ENCODE peak calls at places on chromosomes 7 and 10, in six cellular contexts. H, T, W, M, C and U are unnamed samples.

GRCh38 chr10:97002670-97003069 is 170.6 kb downstream of the LCOR start:
- DNase-seq in H (no peak), T (no peak), W (no peak), M (no peak), C (no peak), U (no peak)

GRCh38 chr10:86819567-86819966 is 63.1 kb downstream of the BMPR1A start:
- DNase-seq in H (no peak), T (no peak), W (peak; percentile 61), M (no peak), C (no peak), U (no peak)

GRCh38 chr7:107563761-107564552 is at the start of the genes COG5 and DUS4L:
- DNase-seq in H (peak; percentile 83), T (peak; percentile 88), W (peak; percentile 79), M (no peak), C (peak; percentile 89), U (peak; percentile 79)

GRCh38 chr10:71799112-71799511 is 25.8 kb upstream of the VSIR start:
- DNase-seq in H (no peak), T (no peak), W (no peak), M (no peak), C (no peak), U (no peak)

GRCh38 chr10:8325417-8325980 is 271.0 kb downstream of the GATA3 start:
- DNase-seq in H (no peak), T (no peak), W (no peak), M (no peak), C (no peak), U (no peak)

GRCh38 chr10:51327432-51327831 is 253.1 kb downstream of the PRKG1 start:
- DNase-seq in H (no peak), T (no peak), W (no peak), M (no peak), C (no peak), U (no peak)

GRCh38 chr10:24390746-24391145 is 181.8 kb downstream of the KIAA1217 start:
- DNase-seq in H (no peak), T (no peak), W (peak; percentile 25), M (no peak), C (no peak), U (no peak)

GRCh38 chr7:73899731-73900142 is 38.8 kb downstream of the TMEM270 start:
- DNase-seq in H (no peak), T (peak; percentile 39), W (peak; percentile 77), M (peak; percentile 81), C (peak; percentile 89), U (peak; percentile 54)

GRCh38 chr10:65040796-65041195 is 1519.6 kb downstream of the REEP3 start:
- DNase-seq in H (no peak), T (no peak), W (no peak), M (no peak), C (no peak), U (no peak)

GRCh38 chr10:129193148-129193547 is 273.9 kb upstream of the MGMT start:
- DNase-seq in H (no peak), T (no peak), W (no peak), M (no peak), C (peak; percentile 66), U (no peak)

GRCh38 chr10:62183442-62183841 is 85.2 kb downstream of the RTKN2 start:
- DNase-seq in H (peak; percentile 31), T (no peak), W (no peak), M (no peak), C (no peak), U (no peak)

DNA sequence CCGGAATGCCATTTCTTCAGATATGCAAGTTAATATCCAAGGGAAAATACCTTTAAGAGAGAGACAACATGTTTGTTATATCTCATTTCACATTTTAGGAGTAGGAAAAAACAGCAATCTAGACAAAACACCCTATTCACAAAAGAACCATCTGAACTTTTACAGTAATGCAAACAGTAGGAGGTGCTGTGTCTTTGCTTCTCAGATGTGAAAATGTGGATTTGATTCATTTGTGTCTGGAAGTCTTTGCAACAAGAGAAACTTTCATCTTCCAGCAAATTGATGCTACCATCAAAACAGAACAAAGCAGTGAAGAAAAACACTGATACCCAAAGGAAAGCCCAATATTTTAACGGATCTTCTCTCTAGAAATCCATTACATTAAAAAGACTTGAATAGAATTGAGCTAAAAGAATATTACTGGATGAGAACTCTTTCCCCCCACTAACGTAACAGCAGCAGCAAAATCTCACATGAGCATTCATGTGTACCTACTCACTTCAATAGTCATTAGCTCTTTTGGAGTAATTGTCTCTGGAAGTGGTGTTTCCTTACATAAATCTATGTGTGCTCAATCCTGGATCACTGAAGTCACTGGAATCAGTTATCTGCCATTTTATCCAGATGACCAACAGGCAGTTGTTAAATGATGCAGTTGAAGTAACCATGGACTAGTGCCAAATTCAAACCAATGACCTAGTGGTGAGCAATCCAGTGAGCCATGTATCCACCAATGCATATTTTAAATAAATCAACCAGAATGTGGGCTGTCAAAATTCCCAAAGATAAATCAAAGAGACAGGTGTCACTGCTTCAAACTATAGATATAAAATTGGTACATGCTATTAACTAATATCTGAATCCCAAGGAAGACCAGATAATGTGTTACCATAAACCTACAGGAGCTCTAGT is 1.8 kb downstream of the SEMA3C start:
- DNase-seq in H (peak; percentile 92), T (no peak), W (peak; percentile 89), M (no peak), C (no peak), U (peak; percentile 70)
- H3K27ac ChIP-seq in H (peak overlapping the region; percentile 97), T (peak overlapping the region; percentile 85), W (no peak overlapping the region), M (no peak overlapping the region), C (peak overlapping the region; percentile 86), U (no peak overlapping the region)

GRCh38 chr7:98135984-98136383 is 29.3 kb downstream of the LMTK2 start:
- DNase-seq in H (no peak), T (no peak), W (no peak), M (no peak), C (no peak), U (no peak)

GRCh38 chr7:98130959-98131358 is 24.3 kb downstream of the LMTK2 start:
- DNase-seq in H (no peak), T (no peak), W (no peak), M (no peak), C (no peak), U (no peak)

GRCh38 chr7:98134420-98134819 is 27.8 kb downstream of the LMTK2 start:
- DNase-seq in H (no peak), T (no peak), W (no peak), M (no peak), C (no peak), U (no peak)

GRCh38 chr7:98133621-98134266 is 27.1 kb downstream of the LMTK2 start:
- DNase-seq in H (peak; percentile 68), T (no peak), W (peak; percentile 4), M (no peak), C (no peak), U (peak; percentile 80)

GRCh38 chr7:98133181-98133580 is 26.5 kb downstream of the LMTK2 start:
- DNase-seq in H (peak; percentile 64), T (peak; percentile 22), W (no peak), M (no peak), C (no peak), U (no peak)
- H3K27ac ChIP-seq in H (peak overlapping the region; percentile 57), T (peak overlapping the region; percentile 83), W (no peak overlapping the region), M (no peak overlapping the region), C (no peak overlapping the region), U (no peak overlapping the region)

DNA sequence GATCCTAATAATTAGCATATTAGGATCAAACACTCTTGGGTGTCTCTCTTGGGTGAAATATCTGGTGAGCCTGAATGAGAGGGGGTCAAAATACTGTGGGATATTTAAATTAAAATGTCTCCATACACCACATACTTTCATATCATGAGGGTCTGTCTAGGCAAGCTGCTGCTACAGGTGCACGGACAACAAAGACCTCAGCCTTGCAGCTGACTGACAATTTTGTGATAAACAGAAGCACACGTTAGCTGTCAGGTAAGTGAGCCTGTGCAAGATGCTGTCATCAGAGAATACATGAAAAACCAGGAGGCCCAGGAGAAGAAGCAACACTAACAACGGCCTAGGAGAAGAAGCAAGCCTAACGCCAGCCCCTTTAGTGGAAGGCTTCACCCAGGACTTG is 247.5 kb downstream of the ADARB2 start:
- DNase-seq in H (no peak), T (no peak), W (no peak), M (no peak), C (no peak), U (no peak)
- H3K27ac ChIP-seq in H (no peak overlapping the region), T (no peak overlapping the region), W (no peak overlapping the region), M (no peak overlapping the region), C (no peak overlapping the region), U (no peak overlapping the region)

GRCh38 chr7:23020742-23021401 is 6.9 kb upstream of the HYCC1 start:
- DNase-seq in H (peak; percentile 96), T (no peak), W (peak; percentile 88), M (peak; percentile 10), C (peak; percentile 73), U (peak; percentile 87)
- H3K27ac ChIP-seq in H (peak overlapping the region; percentile 94), T (no peak overlapping the region), W (peak overlapping the region; percentile 79), M (peak overlapping the region; percentile 57), C (no peak overlapping the region), U (peak overlapping the region; percentile 66)

GRCh38 chr10:110225441-110225755 is 18.0 kb downstream of the MXI1 start:
- DNase-seq in H (no peak), T (no peak), W (no peak), M (no peak), C (no peak), U (no peak)

GRCh38 chr10:110226555-110226925 is 19.1 kb downstream of the MXI1 start:
- DNase-seq in H (peak; percentile 85), T (peak; percentile 94), W (peak; percentile 92), M (peak; percentile 80), C (peak; percentile 97), U (peak; percentile 92)

GRCh38 chr10:110225756-110226554 is 18.6 kb downstream of the MXI1 start:
- DNase-seq in H (peak; percentile 92), T (peak; percentile 93), W (peak; percentile 93), M (peak; percentile 47), C (peak; percentile 97), U (peak; percentile 94)

GRCh38 chr10:110228066-110228465 is 20.7 kb downstream of the MXI1 start:
- DNase-seq in H (no peak), T (no peak), W (no peak), M (no peak), C (no peak), U (no peak)

DNA sequence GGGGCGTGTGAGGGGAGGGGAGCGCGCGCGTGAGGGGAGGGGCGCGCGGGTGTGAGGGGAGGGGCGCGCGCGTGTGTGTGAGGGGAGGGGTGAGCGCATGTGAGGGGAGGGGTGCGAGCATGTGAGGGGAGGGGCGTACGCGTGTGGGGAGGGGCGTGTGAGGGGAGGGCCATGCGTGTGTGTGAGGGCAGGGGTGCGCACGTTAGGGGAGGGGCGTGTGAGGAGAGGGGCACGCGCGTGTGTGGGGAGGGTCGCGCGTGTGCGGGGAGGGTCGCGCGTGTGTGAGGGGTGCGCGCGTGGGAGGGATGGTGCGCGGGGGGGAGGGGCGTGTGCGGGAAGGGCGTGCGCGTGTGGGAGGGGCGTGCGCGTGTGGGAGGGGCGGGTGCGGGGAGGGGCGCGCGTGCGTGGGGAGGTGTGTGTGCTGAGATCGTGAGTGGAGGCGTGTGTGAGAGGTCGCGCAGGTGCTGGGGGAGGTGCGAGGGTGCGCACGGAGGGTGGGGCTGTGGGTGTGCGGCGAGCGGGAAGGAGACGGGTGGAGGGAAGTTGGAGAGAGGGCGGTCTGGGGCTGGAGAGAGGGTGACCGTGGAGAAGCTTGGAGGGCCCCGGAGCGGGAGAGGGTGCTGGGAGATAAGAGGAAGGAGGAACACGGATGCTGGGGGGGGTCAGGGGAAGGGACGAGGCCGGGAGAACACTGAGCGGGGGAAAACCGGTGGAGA is 19.7 kb downstream of the MXI1 start:
- DNase-seq in H (peak; percentile 27), T (peak; percentile 75), W (peak; percentile 19), M (peak; percentile 40), C (peak; percentile 85), U (peak; percentile 88)
- H3K27ac ChIP-seq in H (no peak overlapping the region), T (peak overlapping the region; percentile 97), W (peak overlapping the region; percentile 96), M (peak overlapping the region; percentile 83), C (peak overlapping the region; percentile 95), U (peak overlapping the region; percentile 76)